ENCODE peak calls at places on chromosomes 2 and 18, in six cellular contexts. W, E, D, T, Z and H are unnamed samples.

GRCh38 chr2:37583867-37584266 is 87.6 kb downstream of the CDC42EP3 start:
- DNase-seq in W (no peak), E (no peak), D (peak), T (peak), Z (no peak), H (peak)

GRCh38 chr2:128503358-128504241 is 184.9 kb upstream of the HS6ST1 start:
- DNase-seq in W (no peak), E (no peak), D (no peak), T (no peak), Z (no peak), H (no peak)

GRCh38 chr18:58788971-58789797 is 75.5 kb upstream of the ZNF532 start:
- DNase-seq in W (peak), E (no peak), D (peak), T (no peak), Z (no peak), H (peak)

GRCh38 chr2:196136151-196136550 is 35.2 kb downstream of the STK17B start:
- DNase-seq in W (no peak), E (no peak), D (no peak), T (no peak), Z (no peak), H (no peak)

GRCh38 chr18:63186934-63187574 is 132.5 kb downstream of the BCL2 start:
- DNase-seq in W (no peak), E (no peak), D (no peak), T (no peak), Z (no peak), H (no peak)

GRCh38 chr2:102455061-102455670 is 17.9 kb upstream of the SLC9A4 start:
- DNase-seq in W (no peak), E (no peak), D (no peak), T (no peak), Z (no peak), H (no peak)

GRCh38 chr2:113370030-113370429 is 67.5 kb upstream of the ZNG1B start:
- DNase-seq in W (no peak), E (no peak), D (no peak), T (no peak), Z (no peak), H (no peak)

GRCh38 chr2:205166749-205167148 is 515.6 kb upstream of the NRP2 start:
- DNase-seq in W (no peak), E (no peak), D (no peak), T (no peak), Z (no peak), H (no peak)

GRCh38 chr2:179274749-179275148 is 10.1 kb upstream of the SESTD1 start:
- DNase-seq in W (no peak), E (no peak), D (peak), T (no peak), Z (no peak), H (peak)

GRCh38 chr2:241153616-241154015 is 3.3 kb downstream of the PPP1R7 start:
- DNase-seq in W (no peak), E (no peak), D (peak), T (no peak), Z (no peak), H (peak)

GRCh38 chr18:79221136-79221535 is 151.9 kb downstream of the ATP9B start:
- DNase-seq in W (no peak), E (no peak), D (no peak), T (no peak), Z (no peak), H (no peak)

GRCh38 chr2:239398536-239398935 is 2.3 kb downstream of the HDAC4 start:
- DNase-seq in W (peak), E (no peak), D (no peak), T (no peak), Z (no peak), H (peak)

GRCh38 chr2:57497489-57498096 is 549.0 kb upstream of the VRK2 start:
- DNase-seq in W (peak), E (no peak), D (peak), T (peak), Z (peak), H (peak)

GRCh38 chr2:60463249-60463648 is 90.2 kb downstream of the BCL11A start:
- DNase-seq in W (no peak), E (no peak), D (peak), T (no peak), Z (no peak), H (no peak)

GRCh38 chr2:121804997-121805766 is 49.7 kb downstream of the TSN start:
- DNase-seq in W (no peak), E (no peak), D (no peak), T (no peak), Z (no peak), H (no peak)

GRCh38 chr2:30949435-30949834 is 142.2 kb upstream of the CAPN13 start:
- DNase-seq in W (no peak), E (no peak), D (no peak), T (no peak), Z (no peak), H (no peak)

GRCh38 chr2:125588780-125589179 is 1067.2 kb upstream of the GYPC start:
- DNase-seq in W (no peak), E (no peak), D (no peak), T (no peak), Z (no peak), H (no peak)

GRCh38 chr2:125581561-125581960 is 1074.4 kb upstream of the GYPC start:
- DNase-seq in W (no peak), E (no peak), D (no peak), T (no peak), Z (no peak), H (no peak)

GRCh38 chr2:125582521-125582920 is 1073.4 kb upstream of the GYPC start:
- DNase-seq in W (no peak), E (no peak), D (no peak), T (no peak), Z (no peak), H (no peak)

DNA sequence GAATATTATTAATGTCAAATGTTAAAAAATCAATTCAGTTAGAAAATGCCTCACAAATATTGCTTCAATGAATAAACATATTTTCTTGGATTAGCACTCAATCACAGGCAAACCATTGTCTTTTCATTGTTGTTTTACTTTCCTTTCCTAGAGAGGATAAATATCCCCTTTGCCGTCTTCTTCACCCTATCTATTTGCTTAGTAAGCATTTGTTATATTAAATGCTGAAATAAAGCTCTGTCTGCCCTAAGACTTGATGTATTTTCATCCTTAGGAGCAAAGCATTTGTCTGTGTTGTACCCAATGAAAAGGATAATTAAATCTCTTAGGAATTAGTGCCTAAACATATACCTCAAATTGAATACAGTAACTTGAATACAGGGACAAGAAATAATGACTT is 1071.2 kb upstream of the GYPC start:
- DNase-seq in W (no peak), E (no peak), D (no peak), T (no peak), Z (no peak), H (no peak)
- H3K14ac ChIP-seq in W (no peak), E (no peak), D (no peak), T (no peak), Z (no peak), H (no peak)

DNA sequence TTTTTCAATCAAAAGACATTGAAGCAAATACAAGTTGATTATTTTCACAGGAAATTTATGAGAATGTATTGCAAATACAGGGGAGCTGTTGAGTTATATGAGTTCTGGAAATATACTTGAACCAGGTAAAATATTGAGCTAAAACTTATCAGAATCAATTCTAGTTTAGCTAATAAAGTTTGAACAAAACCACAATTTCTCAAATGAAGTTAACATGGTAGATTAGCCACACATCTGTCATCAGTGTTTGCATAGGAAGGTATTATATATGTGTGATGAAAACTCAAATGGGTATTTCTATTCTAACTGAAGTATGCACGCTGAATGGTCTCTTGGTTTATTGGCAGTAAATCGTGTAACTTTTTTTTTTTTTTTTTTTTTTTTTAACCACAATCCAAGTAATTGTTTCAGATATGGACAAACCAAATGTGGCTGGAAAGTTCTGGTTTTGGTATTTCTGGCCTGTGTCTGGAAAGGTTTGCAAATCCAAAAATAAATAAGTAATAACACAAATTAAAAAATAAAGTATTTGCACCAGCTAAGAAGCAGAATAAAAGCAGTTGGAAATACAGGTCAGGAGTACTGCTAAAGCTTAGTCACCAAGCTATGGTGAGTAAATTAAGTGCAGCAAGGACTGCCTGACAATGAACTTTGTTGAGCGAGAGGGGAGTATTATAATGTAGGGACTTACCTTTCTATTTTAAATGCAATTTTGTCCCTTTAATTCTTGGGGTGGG is 479.1 kb upstream of the FANCL start:
- DNase-seq in W (no peak), E (no peak), D (no peak), T (no peak), Z (no peak), H (no peak)
- H3K14ac ChIP-seq in W (no peak), E (no peak), D (no peak), T (no peak), Z (no peak), H (no peak)

GRCh38 chr2:136639651-136640050 is 125.7 kb upstream of the THSD7B start:
- DNase-seq in W (no peak), E (no peak), D (no peak), T (no peak), Z (no peak), H (no peak)

GRCh38 chr2:136638193-136638592 is 127.2 kb upstream of the THSD7B start:
- DNase-seq in W (no peak), E (no peak), D (no peak), T (no peak), Z (no peak), H (no peak)

DNA sequence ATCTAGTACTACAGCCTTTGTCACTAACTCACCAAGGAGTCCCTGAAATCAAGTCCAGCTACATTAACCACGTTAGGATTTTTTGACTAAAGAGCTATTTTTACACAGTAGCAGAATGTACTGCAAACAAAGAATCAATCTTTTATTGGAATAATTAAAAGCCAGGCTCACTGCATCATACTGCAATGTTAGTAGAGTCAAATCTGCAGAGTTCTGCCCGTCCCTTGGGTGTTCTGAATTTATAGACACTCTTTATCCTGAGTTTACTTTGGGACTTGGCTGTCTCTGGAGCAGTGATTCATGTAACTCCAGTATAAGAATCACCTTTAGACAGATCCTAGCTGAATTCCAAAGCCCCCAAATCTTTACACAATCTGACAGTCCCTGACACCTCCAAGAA is 127.9 kb upstream of the THSD7B start:
- DNase-seq in W (no peak), E (no peak), D (no peak), T (no peak), Z (no peak), H (no peak)
- H3K14ac ChIP-seq in W (no peak), E (no peak), D (no peak), T (no peak), Z (no peak), H (no peak)

DNA sequence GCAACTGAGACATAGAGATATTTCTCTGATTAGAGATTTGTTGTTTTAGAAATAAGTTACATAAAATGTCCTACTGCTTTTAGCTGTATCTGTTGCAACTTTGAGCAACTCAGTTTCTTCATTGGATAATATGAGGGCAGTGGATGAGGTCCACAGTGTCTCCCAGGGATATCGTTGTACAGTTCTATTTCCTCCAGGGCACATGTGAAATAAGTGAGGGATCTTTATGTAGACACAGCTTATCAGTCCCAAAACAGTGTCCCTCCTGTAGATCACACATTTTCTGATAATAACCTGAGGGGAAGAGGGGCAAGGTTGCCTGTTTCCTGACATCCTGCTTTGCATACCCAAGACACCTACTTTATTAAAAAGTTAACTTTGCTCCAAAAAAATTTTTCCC is 1231.2 kb upstream of the ZEB2 start:
- DNase-seq in W (no peak), E (no peak), D (no peak), T (no peak), Z (no peak), H (peak)
- H3K14ac ChIP-seq in W (no peak), E (no peak), D (peak), T (no peak), Z (no peak), H (no peak)

DNA sequence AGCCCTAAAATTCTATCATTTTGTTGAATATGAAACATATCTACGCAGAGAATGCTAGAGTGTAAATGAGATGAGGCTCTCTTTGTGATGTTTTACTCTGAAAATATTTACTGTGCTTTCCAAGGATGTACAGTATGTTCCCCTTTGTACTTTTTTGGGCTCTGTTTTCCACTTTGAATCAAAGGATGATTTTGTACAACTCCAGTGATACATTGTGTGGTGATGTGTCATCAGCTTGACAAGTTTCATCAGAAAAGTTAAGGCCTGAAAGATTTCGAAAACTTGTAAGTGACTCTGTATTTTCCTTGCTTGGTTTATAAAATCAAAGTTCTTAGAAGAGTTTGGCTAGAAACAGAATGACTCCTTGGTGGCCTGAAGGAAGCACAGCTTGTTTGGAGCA is 206.3 kb downstream of the LTBP1 start:
- DNase-seq in W (no peak), E (no peak), D (peak), T (no peak), Z (no peak), H (peak)
- H3K14ac ChIP-seq in W (no peak), E (no peak), D (peak), T (no peak), Z (no peak), H (no peak)